ENCODE peak calls at places on chromosome 20, in seven cellular contexts. X is A549, C is GM23248, P is testis, S is sigmoid colon, W is NT2/D1, U is neuronal stem cell. Z is an unnamed sample.

GRCh38 chr20:41137412-41138216 is at the start of gene PLCG1:
- DNase-seq in X (peak; percentile 63), C (peak; percentile 87), P (peak; percentile 87), S (peak; percentile 91), W (peak; percentile 73), U (peak; percentile 86), Z (peak; percentile 73)

GRCh38 chr20:33291830-33292355 is 8.9 kb downstream of the BPIFB1 start:
- DNase-seq in X (peak; percentile 40), C (peak; percentile 36), P (peak; percentile 70), S (no peak), W (peak; percentile 28), U (peak; percentile 56), Z (peak; percentile 48)

GRCh38 chr20:45361794-45362193 is 1.2 kb upstream of the SYS1 start:
- DNase-seq in X (no peak), C (no peak), P (peak; percentile 12), S (peak; percentile 45), W (no peak), U (no peak), Z (no peak)

GRCh38 chr20:13341737-13342393 is 120.8 kb downstream of the ISM1 start:
- DNase-seq in X (no peak), C (peak; percentile 41), P (no peak), S (no peak), W (no peak), U (no peak), Z (no peak)

GRCh38 chr20:1900321-1900791 is 5.1 kb downstream of the SIRPA start:
- DNase-seq in X (peak; percentile 89), C (peak; percentile 85), P (peak; percentile 48), S (peak; percentile 89), W (peak; percentile 78), U (peak; percentile 61), Z (no peak)

GRCh38 chr20:53750827-53751393 is 157.3 kb upstream of the ZNF217 start:
- DNase-seq in X (no peak), C (peak; percentile 83), P (no peak), S (peak; percentile 73), W (no peak), U (no peak), Z (peak; percentile 50)

GRCh38 chr20:23291575-23292240 is 58.9 kb upstream of the NXT1 start:
- DNase-seq in X (no peak), C (no peak), P (no peak), S (peak; percentile 11), W (no peak), U (no peak), Z (no peak)

GRCh38 chr20:1835531-1835930 is 59.7 kb upstream of the SIRPA start:
- DNase-seq in X (no peak), C (no peak), P (no peak), S (no peak), W (no peak), U (no peak), Z (no peak)

GRCh38 chr20:20466341-20466879 is 98.5 kb downstream of the INSM1 start:
- DNase-seq in X (no peak), C (peak; percentile 93), P (no peak), S (no peak), W (no peak), U (no peak), Z (no peak)

GRCh38 chr20:34824026-34824860 is 1.2 kb downstream of the NCOA6 start:
- DNase-seq in X (peak; percentile 80), C (peak; percentile 69), P (peak; percentile 83), S (peak; percentile 71), W (peak; percentile 54), U (peak; percentile 23), Z (peak; percentile 88)

GRCh38 chr20:63737940-63738686 is 1.5 kb upstream of the SLC2A4RG start:
- DNase-seq in X (no peak), C (no peak), P (no peak), S (peak; percentile 75), W (no peak), U (no peak), Z (peak; percentile 53)

GRCh38 chr20:51525241-51526104 is 17.0 kb downstream of the NFATC2 start:
- DNase-seq in X (no peak), C (no peak), P (no peak), S (peak; percentile 68), W (no peak), U (no peak), Z (peak; percentile 40)

GRCh38 chr20:52056203-52057062 is 135.1 kb downstream of the ZFP64 start:
- DNase-seq in X (peak; percentile 46), C (peak; percentile 90), P (no peak), S (no peak), W (no peak), U (no peak), Z (no peak)

GRCh38 chr20:16203091-16203490 is 370.2 kb downstream of the KIF16B start:
- DNase-seq in X (no peak), C (no peak), P (no peak), S (no peak), W (no peak), U (no peak), Z (no peak)

GRCh38 chr20:41889125-41889870 is 271.1 kb upstream of the CHD6 start:
- DNase-seq in X (peak; percentile 20), C (no peak), P (peak; percentile 22), S (no peak), W (no peak), U (no peak), Z (no peak)

GRCh38 chr20:46355778-46356177 is 47.5 kb upstream of the CDH22 start:
- DNase-seq in X (no peak), C (no peak), P (no peak), S (no peak), W (no peak), U (no peak), Z (no peak)

GRCh38 chr20:34037121-34037520 is 43.4 kb downstream of the RALY start:
- DNase-seq in X (no peak), C (peak; percentile 46), P (peak; percentile 50), S (no peak), W (no peak), U (no peak), Z (peak; percentile 74)

GRCh38 chr20:46192376-46192944 is 74.3 kb downstream of the CD40 start:
- DNase-seq in X (no peak), C (no peak), P (no peak), S (no peak), W (no peak), U (no peak), Z (no peak)

GRCh38 chr20:57259179-57260021 is 7.0 kb downstream of the BMP7 start:
- DNase-seq in X (no peak), C (peak; percentile 12), P (no peak), S (no peak), W (no peak), U (no peak), Z (no peak)

GRCh38 chr20:57262244-57263126 is 4.0 kb downstream of the BMP7 start:
- DNase-seq in X (no peak), C (no peak), P (no peak), S (no peak), W (no peak), U (no peak), Z (no peak)

GRCh38 chr20:57260065-57260958 is 6.1 kb downstream of the BMP7 start:
- DNase-seq in X (no peak), C (no peak), P (no peak), S (no peak), W (no peak), U (no peak), Z (no peak)

GRCh38 chr20:57261488-57262243 is 4.8 kb downstream of the BMP7 start:
- DNase-seq in X (no peak), C (no peak), P (no peak), S (no peak), W (no peak), U (no peak), Z (no peak)

GRCh38 chr20:57260959-57261357 is 5.5 kb downstream of the BMP7 start:
- DNase-seq in X (no peak), C (no peak), P (no peak), S (no peak), W (no peak), U (no peak), Z (no peak)
- H3K4me1 ChIP-seq in X (peaks cover 18% of the 10 kb centered on the region), C (no peaks in the 10 kb centered on the region), P (no peaks in the 10 kb centered on the region), S (peaks cover 20% of the 10 kb centered on the region), W (peaks cover 21% of the 10 kb centered on the region), U (peaks cover 73% of the 10 kb centered on the region), Z (no peaks in the 10 kb centered on the region)

GRCh38 chr20:48760403-48760889 is 67.4 kb downstream of the PREX1 start:
- DNase-seq in X (no peak), C (peak; percentile 51), P (no peak), S (no peak), W (no peak), U (no peak), Z (peak; percentile 78)
- H3K4me1 ChIP-seq in X (peaks cover 10% of the 10 kb centered on the region), C (no peaks in the 10 kb centered on the region), P (no peaks in the 10 kb centered on the region), S (peaks cover 6% of the 10 kb centered on the region), W (peaks cover 7% of the 10 kb centered on the region), U (peaks cover 25% of the 10 kb centered on the region), Z (peaks cover 57% of the 10 kb centered on the region)

GRCh38 chr20:37225146-37225545 is 36.5 kb downstream of the GHRH start:
- DNase-seq in X (no peak), C (no peak), P (no peak), S (no peak), W (no peak), U (no peak), Z (no peak)

GRCh38 chr20:37222086-37222485 is 39.5 kb downstream of the GHRH start:
- DNase-seq in X (no peak), C (no peak), P (no peak), S (no peak), W (no peak), U (no peak), Z (no peak)

GRCh38 chr20:37220796-37221195 is 40.8 kb downstream of the GHRH start:
- DNase-seq in X (no peak), C (peak; percentile 66), P (peak; percentile 50), S (no peak), W (no peak), U (no peak), Z (no peak)

GRCh38 chr20:37220255-37220654 is 40.9 kb upstream of the MROH8 start:
- DNase-seq in X (no peak), C (no peak), P (no peak), S (no peak), W (no peak), U (no peak), Z (no peak)

GRCh38 chr20:37223053-37223452 is 38.6 kb downstream of the GHRH start:
- DNase-seq in X (peak; percentile 29), C (peak; percentile 96), P (no peak), S (no peak), W (no peak), U (no peak), Z (no peak)
- H3K4me1 ChIP-seq in X (no peaks in the 10 kb centered on the region), C (peaks cover 22% of the 10 kb centered on the region), P (peaks cover 30% of the 10 kb centered on the region), S (peaks cover 51% of the 10 kb centered on the region), W (peaks cover 3% of the 10 kb centered on the region), U (peaks cover 21% of the 10 kb centered on the region), Z (no peaks in the 10 kb centered on the region)

DNA sequence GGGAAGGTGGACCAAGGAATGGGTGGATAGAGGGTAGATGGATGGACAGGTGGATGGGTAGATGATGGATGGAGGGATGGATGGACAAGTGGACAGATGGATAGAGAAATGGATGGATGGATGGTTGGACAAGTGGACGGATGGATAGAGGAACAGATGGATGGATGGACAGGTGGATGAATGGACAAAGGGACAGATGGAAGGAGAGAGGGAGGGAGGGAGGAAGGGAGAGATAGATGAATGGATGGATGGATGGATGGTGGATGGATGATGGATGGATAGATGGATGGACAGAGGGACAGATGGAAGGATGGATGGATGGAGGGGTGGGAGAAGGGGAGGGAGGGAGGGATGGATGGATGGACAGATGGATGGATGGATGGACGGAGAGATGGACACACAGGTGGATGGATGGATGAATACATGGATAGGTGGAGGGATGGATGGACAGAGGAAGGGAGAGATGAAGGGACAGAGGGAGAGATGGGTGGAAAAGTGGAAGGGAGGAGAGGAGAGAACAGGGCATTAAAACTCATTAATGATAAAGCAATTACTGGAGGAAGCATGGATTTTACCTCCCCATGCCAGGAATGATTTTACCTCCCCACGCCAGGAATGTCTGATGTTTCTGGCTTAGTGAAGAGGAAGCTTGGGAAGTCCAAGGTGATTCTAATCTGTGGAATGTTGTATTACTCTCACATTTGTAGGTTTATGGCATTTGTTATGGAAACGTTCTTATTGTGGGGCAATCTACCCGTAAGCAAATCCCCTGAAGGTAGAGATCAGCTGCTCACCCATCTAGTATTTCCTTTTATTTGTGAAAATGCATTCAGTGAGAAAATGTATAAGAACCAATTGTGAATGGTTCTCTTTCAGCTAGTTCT is 383.3 kb downstream of the TAF4 start:
- DNase-seq in X (no peak), C (no peak), P (no peak), S (no peak), W (no peak), U (no peak), Z (no peak)
- H3K4me1 ChIP-seq in X (no peaks in the 10 kb centered on the region), C (no peaks in the 10 kb centered on the region), P (no peaks in the 10 kb centered on the region), S (peaks cover 15% of the 10 kb centered on the region), W (peaks cover 6% of the 10 kb centered on the region), U (peaks cover 3% of the 10 kb centered on the region), Z (no peaks in the 10 kb centered on the region)

Z was measured in CD4-positive, CD25-positive, alpha-beta regulatory T cell.